ENCODE peak calls at places on chromosomes 5 and 9, in five cellular contexts. J is dorsolateral prefrontal cortex; Z is fibroblast of lung; B is substantia nigra; R is CD8-positive, alpha-beta memory T cell. E is an unnamed sample.

GRCh38 chr5:60248900-60249299 is 355.4 kb upstream of the PDE4D start:
- DNase-seq in J (no peak), Z (no peak), B (no peak), R (no peak), E (no peak)

GRCh38 chr5:137374110-137374853 is 124.8 kb downstream of the SPOCK1 start:
- DNase-seq in J (peak; percentile 57), Z (no peak), B (no peak), R (no peak), E (no peak)

GRCh38 chr5:90224342-90224741 is 185.2 kb downstream of the CETN3 start:
- DNase-seq in J (no peak), Z (no peak), B (no peak), R (no peak), E (no peak)

GRCh38 chr5:6762116-6762515 is 48.9 kb downstream of the TENT4A start:
- DNase-seq in J (no peak), Z (no peak), B (no peak), R (no peak), E (no peak)

GRCh38 chr9:129412814-129413536 is 207.9 kb downstream of the C9orf50 start:
- DNase-seq in J (peak; percentile 62), Z (peak; percentile 81), B (peak; percentile 32), R (no peak), E (no peak)

GRCh38 chr5:53871772-53872171 is 311.3 kb downstream of the NDUFS4 start:
- DNase-seq in J (no peak), Z (no peak), B (no peak), R (no peak), E (no peak)

GRCh38 chr5:125564336-125564975 is 818.0 kb upstream of the ZNF608 start:
- DNase-seq in J (no peak), Z (peak; percentile 34), B (no peak), R (no peak), E (no peak)

GRCh38 chr9:113875420-113875916 is 641 bp upstream of the ZNF618 start:
- DNase-seq in J (no peak), Z (no peak), B (no peak), R (no peak), E (no peak)

GRCh38 chr9:99489043-99489378 is 266.9 kb downstream of the SEC61B start:
- DNase-seq in J (no peak), Z (peak; percentile 76), B (no peak), R (no peak), E (no peak)

GRCh38 chr9:19470981-19471650 is 62.3 kb downstream of the ACER2 start:
- DNase-seq in J (no peak), Z (no peak), B (no peak), R (no peak), E (no peak)

GRCh38 chr9:31908158-31908890 is 476.1 kb upstream of the ACO1 start:
- DNase-seq in J (no peak), Z (no peak), B (no peak), R (no peak), E (peak; percentile 40)

GRCh38 chr9:89046832-89047231 is 55.6 kb downstream of the S1PR3 start:
- DNase-seq in J (no peak), Z (peak; percentile 69), B (no peak), R (no peak), E (no peak)

GRCh38 chr5:172049226-172049796 is 42.9 kb upstream of the FBXW11 start:
- DNase-seq in J (peak; percentile 82), Z (no peak), B (no peak), R (no peak), E (no peak)

GRCh38 chr5:107704686-107705389 is 34.1 kb upstream of the EFNA5 start:
- DNase-seq in J (no peak), Z (peak; percentile 8), B (no peak), R (no peak), E (no peak)

GRCh38 chr9:123373941-123374340 is 17.9 kb downstream of the CRB2 start:
- DNase-seq in J (no peak), Z (peak; percentile 28), B (no peak), R (no peak), E (no peak)

GRCh38 chr9:97441729-97442128 is 29.8 kb downstream of the TDRD7 start:
- DNase-seq in J (no peak), Z (peak; percentile 9), B (no peak), R (no peak), E (no peak)

GRCh38 chr5:124583469-124584350 is 162.7 kb downstream of the ZNF608 start:
- DNase-seq in J (no peak), Z (peak; percentile 92), B (no peak), R (no peak), E (no peak)

GRCh38 chr9:97046228-97046627 is 7.3 kb upstream of the CTSV start:
- DNase-seq in J (no peak), Z (peak; percentile 23), B (no peak), R (no peak), E (no peak)

GRCh38 chr5:120055858-120056257 is 408.2 kb upstream of the PRR16 start:
- DNase-seq in J (no peak), Z (peak; percentile 55), B (no peak), R (no peak), E (no peak)

GRCh38 chr5:104754311-104754995 is 1191.9 kb upstream of the NUDT12 start:
- DNase-seq in J (no peak), Z (no peak), B (no peak), R (no peak), E (no peak)
- H3K27ac ChIP-seq in J (no peak overlapping the region), Z (no peak overlapping the region), B (no peak overlapping the region), R (no peak overlapping the region), E (no peak overlapping the region)

GRCh38 chr9:134408389-134408788 is 82.1 kb downstream of the RXRA start:
- DNase-seq in J (no peak), Z (no peak), B (no peak), R (no peak), E (no peak)
- H3K27ac ChIP-seq in J (peak overlapping the region; percentile 90), Z (no peak overlapping the region), B (no peak overlapping the region), R (no peak overlapping the region), E (peak overlapping the region; percentile 50)

GRCh38 chr5:56177134-56177533 is 56.0 kb downstream of the ANKRD55 start:
- DNase-seq in J (no peak), Z (no peak), B (no peak), R (no peak), E (no peak)

GRCh38 chr5:56175465-56175864 is 57.7 kb downstream of the ANKRD55 start:
- DNase-seq in J (no peak), Z (peak; percentile 86), B (no peak), R (no peak), E (no peak)

GRCh38 chr5:56178823-56179222 is 54.3 kb downstream of the ANKRD55 start:
- DNase-seq in J (no peak), Z (no peak), B (no peak), R (no peak), E (no peak)

GRCh38 chr5:56175028-56175427 is 58.1 kb downstream of the ANKRD55 start:
- DNase-seq in J (no peak), Z (no peak), B (no peak), R (no peak), E (no peak)

DNA sequence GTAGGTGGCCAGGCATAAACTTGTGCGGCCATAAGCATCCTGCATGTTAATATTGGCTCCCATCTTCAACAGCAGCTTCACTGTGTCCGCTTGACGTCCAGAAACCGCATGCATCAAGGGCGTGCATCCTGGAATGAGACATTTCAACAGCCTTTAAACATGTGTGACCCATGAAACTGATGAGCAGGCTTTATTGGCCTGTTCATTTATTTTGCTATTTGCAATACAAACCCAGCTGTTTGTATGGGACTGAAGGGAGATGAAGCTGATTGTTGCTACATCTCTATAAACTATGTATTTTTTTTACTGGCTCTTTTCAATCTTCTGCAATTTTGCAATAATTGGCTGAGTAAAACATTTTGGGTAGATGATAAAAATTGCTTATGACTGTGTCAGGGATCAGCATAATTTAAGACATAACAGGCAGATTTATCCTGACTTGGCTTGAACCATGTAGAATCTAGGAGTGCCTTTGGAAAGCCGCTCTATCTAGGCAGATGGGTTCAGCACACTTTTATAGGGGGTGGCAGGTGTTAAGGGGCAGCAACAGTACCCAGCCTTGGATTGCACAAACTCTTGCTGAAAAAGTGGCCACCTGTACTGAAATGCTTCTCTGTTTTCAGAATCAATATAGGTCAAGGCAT is 56.9 kb downstream of the ANKRD55 start:
- DNase-seq in J (no peak), Z (no peak), B (no peak), R (no peak), E (no peak)
- H3K27ac ChIP-seq in J (no peak overlapping the region), Z (peak overlapping the region; percentile 60), B (no peak overlapping the region), R (no peak overlapping the region), E (peak overlapping the region; percentile 49)

DNA sequence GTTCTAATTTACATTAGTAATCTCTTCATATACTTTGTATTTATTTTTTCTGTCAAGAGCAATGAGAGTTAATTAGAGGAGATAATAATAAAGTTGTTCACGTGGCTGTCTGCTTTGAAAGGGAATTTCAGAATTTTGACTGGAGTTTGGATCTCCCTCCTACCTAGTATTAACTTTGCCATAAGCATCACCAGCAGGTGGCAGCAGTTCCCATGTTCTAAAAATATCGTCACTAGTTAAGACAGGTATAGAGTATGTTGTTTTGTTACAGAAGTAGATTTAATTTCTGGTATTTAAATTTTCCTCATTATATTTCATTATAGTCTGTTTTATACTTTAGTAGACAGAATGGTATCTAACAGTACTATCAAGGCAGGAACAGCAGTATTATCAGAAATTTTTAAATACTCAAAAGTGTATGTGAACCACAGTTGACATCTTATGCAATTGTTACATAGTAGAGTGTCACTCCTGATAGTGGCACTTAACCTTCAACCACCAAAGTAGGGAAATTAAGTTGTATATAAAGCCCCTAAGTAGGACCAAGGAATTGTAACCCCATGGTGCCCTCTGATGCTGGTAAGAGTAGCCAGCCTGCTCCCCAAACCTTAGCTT is 20.4 kb downstream of the GNPDA1 start:
- DNase-seq in J (peak; percentile 76), Z (peak; percentile 43), B (peak; percentile 57), R (peak; percentile 53), E (no peak)
- H3K27ac ChIP-seq in J (no peak overlapping the region), Z (no peak overlapping the region), B (no peak overlapping the region), R (no peak overlapping the region), E (no peak overlapping the region)

GRCh38 chr5:14871573-14872069 is at the start of gene ANKH:
- DNase-seq in J (peak; percentile 71), Z (peak; percentile 76), B (peak; percentile 60), R (peak; percentile 84), E (no peak)

GRCh38 chr5:14871084-14871572 is 450 bp downstream of the ANKH start:
- DNase-seq in J (peak; percentile 39), Z (no peak), B (peak; percentile 36), R (peak; percentile 31), E (no peak)

GRCh38 chr5:14873790-14874189 is 2.2 kb upstream of the ANKH start:
- DNase-seq in J (no peak), Z (no peak), B (no peak), R (no peak), E (no peak)

GRCh38 chr5:14873093-14873492 is 1.5 kb upstream of the ANKH start:
- DNase-seq in J (no peak), Z (no peak), B (no peak), R (no peak), E (no peak)

DNA sequence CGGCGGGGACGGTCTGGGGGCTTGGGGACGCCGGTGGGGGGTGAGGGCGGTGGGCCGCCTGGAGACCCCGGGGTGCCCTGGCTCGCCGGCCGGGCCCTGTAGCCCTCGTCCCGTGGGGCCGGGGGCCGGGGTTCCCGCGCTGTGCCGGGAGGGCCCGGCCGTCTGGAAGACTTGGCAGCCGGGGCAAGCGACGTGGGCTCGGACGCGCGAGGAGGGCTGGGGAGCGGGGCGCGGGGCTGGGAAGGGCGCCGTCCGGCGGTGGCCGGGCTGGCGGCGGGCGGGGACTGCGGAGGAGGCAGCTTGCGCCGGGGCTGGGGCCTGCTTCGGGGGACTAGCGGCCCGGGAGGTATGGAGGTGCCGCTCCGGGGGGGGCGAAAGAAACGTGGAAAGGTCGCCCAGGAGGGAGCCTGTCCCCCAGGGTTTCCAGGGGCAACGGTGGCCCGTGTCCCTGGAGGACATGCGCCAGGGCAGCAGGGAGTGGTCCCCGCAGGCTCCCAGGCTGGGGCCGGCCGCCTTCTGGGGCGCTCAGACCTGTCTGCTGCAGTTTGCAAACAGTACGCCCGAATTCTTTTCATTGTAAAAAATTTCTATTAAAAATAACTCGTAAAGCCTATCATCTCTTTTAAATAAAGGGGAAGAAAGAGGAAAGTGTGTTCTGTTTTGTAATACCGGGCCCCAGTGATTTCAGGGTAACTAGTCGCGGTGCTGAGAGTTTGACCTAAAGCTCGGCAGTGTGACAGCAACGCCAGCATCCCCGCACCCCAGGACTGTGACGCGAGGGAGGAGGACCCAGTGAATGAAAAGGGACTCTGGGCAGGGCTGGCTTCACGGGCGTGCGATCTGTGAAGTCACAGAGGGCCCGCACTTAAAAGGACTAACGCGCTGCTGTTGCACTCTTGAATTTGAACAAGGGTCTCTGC is 752 bp upstream of the ANKH start:
- DNase-seq in J (peak; percentile 57), Z (peak; percentile 50), B (peak; percentile 44), R (peak; percentile 40), E (no peak)
- H3K27ac ChIP-seq in J (peak overlapping the region; percentile 75), Z (peak overlapping the region; percentile 42), B (peak overlapping the region; percentile 82), R (peak overlapping the region; percentile 58), E (no peak overlapping the region)